ENCODE peak calls at places on chromosome 18, in ten cellular contexts. Q is NCI-H1092; D is NCI-H1105; E is T-helper 2 cell; R is iris pigment epithelial cell; B is AML-193; G is neural progenitor cell; M is posterior vena cava; W is mesendoderm; P is stimulated activated CD4-positive, alpha-beta T cell treated with anti-CD3 and anti-CD28 coated beads, Interleukin-4, amount 100 ng/mL, for 4 hours. T is an unnamed sample.

GRCh38 chr18:46917808-46918600 is 602 bp downstream of the KATNAL2 start:
- DNase-seq in G (peak), Q (no peak), E (peak), W (peak), B (peak), R (peak), M (no peak), D (peak), P (no peak), T (peak)

GRCh38 chr18:35745814-35746213 is 164.3 kb downstream of the GALNT1 start:
- DNase-seq in B (no peak), G (no peak), R (no peak), M (no peak), W (no peak), Q (no peak), E (no peak), D (no peak), P (no peak), T (no peak)

GRCh38 chr18:73835656-73836055 is 312.0 kb downstream of the FBXO15 start:
- DNase-seq in E (no peak), G (no peak), D (no peak), M (no peak), R (no peak), W (no peak), P (no peak), Q (no peak), B (no peak), T (no peak)

GRCh38 chr18:74166397-74166796 is 18.1 kb downstream of the TIMM21 start:
- DNase-seq in W (no peak), M (no peak), R (no peak), B (no peak), E (no peak), P (no peak), D (no peak), Q (no peak), G (no peak), T (no peak)

GRCh38 chr18:49025426-49025766 is 74.6 kb upstream of the SMAD7 start:
- DNase-seq in G (no peak), E (peak), P (no peak), Q (no peak), B (no peak), R (no peak), M (no peak), W (no peak), D (no peak), T (no peak)

GRCh38 chr18:70363861-70364260 is 75.0 kb downstream of the SOCS6 start:
- DNase-seq in W (no peak), M (no peak), R (peak), E (no peak), G (no peak), B (no peak), P (no peak), D (no peak), Q (no peak), T (peak)

GRCh38 chr18:3725100-3725499 is 275.1 kb downstream of the TGIF1 start:
- DNase-seq in R (no peak), Q (no peak), B (peak), E (no peak), P (no peak), G (no peak), M (no peak), W (no peak), D (no peak), T (no peak)

GRCh38 chr18:80179857-80180558 is 67.3 kb downstream of the PARD6G start:
- DNase-seq in R (no peak), P (no peak), Q (no peak), B (no peak), W (no peak), G (no peak), D (no peak), M (no peak), E (no peak), T (no peak)

GRCh38 chr18:58297198-58297597 is 253.2 kb downstream of the NEDD4L start:
- DNase-seq in G (no peak), R (peak), B (no peak), E (peak), M (no peak), P (no peak), D (no peak), W (peak), Q (no peak), T (no peak)

GRCh38 chr18:57906852-57907251 is 103.7 kb upstream of the ATP8B1 start:
- DNase-seq in E (no peak), R (no peak), D (no peak), W (peak), P (no peak), M (no peak), G (peak), B (no peak), Q (no peak), T (no peak)

GRCh38 chr18:79692056-79692455 is 12.5 kb downstream of the CTDP1 start:
- DNase-seq in R (no peak), P (no peak), B (no peak), M (peak), W (no peak), Q (no peak), D (no peak), E (no peak), G (no peak), T (no peak)

GRCh38 chr18:48582946-48583345 is 44.1 kb downstream of the CTIF start:
- DNase-seq in E (no peak), Q (no peak), W (peak), M (peak), D (no peak), P (no peak), R (no peak), G (no peak), B (no peak), T (no peak)

GRCh38 chr18:8515142-8515865 is 93.9 kb upstream of the RAB12 start:
- DNase-seq in R (no peak), D (no peak), E (no peak), M (peak), P (no peak), W (no peak), G (no peak), B (no peak), Q (no peak), T (no peak)

GRCh38 chr18:55968550-55968949 is 380.6 kb upstream of the TCF4 start:
- DNase-seq in D (no peak), B (no peak), G (no peak), R (no peak), E (no peak), P (no peak), W (no peak), Q (no peak), M (no peak), T (no peak)

GRCh38 chr18:46502444-46502843 is 154.6 kb downstream of the LOXHD1 start:
- DNase-seq in D (no peak), G (peak), P (no peak), W (peak), Q (no peak), R (no peak), B (peak), E (peak), M (no peak), T (peak)

GRCh38 chr18:10371165-10371564 is 83.3 kb upstream of the APCDD1 start:
- DNase-seq in G (no peak), B (no peak), D (no peak), R (no peak), W (peak), M (no peak), Q (no peak), P (no peak), E (no peak), T (no peak)

GRCh38 chr18:53843113-53843512 is 381.4 kb downstream of the MBD2 start:
- DNase-seq in Q (no peak), B (no peak), P (no peak), W (no peak), D (no peak), E (no peak), G (no peak), M (no peak), R (no peak), T (no peak)

GRCh38 chr18:12461326-12461725 is 53.6 kb downstream of the PRELID3A start:
- DNase-seq in E (no peak), W (no peak), Q (no peak), P (no peak), R (no peak), B (no peak), M (no peak), G (no peak), D (no peak), T (no peak)

GRCh38 chr18:47669815-47670214 is 260.6 kb downstream of the SMAD2 start:
- DNase-seq in W (no peak), E (no peak), M (no peak), R (no peak), B (no peak), D (no peak), G (no peak), P (no peak), Q (no peak), T (no peak)

GRCh38 chr18:61579581-61579980 is 246.4 kb downstream of the CDH20 start:
- DNase-seq in E (no peak), D (no peak), M (no peak), R (no peak), W (no peak), B (no peak), P (no peak), Q (no peak), G (no peak), T (peak)

GRCh38 chr18:56984731-56985130 is 162.2 kb upstream of the BOD1L2 start:
- DNase-seq in R (no peak), W (no peak), Q (no peak), D (no peak), E (no peak), P (no peak), G (no peak), M (no peak), B (no peak), T (no peak)

GRCh38 chr18:64777561-64777960 is 628.7 kb upstream of the LINC00305 start:
- DNase-seq in G (no peak), R (no peak), B (no peak), D (no peak), P (no peak), Q (no peak), E (no peak), W (no peak), M (no peak), T (no peak)

T was measured in adipocyte.